ENCODE peak calls at places on chromosome 10, in nine cellular contexts. V is adipocyte; F is H7; R is PC-3; I is neuronal stem cell; B is CD8-positive, alpha-beta memory T cell; S is cardiac muscle cell; M is mucosa of descending colon; A is CD4-positive, alpha-beta memory T cell. X is an unnamed sample.
A peak's percentile ranks its signal among the peaks of the same experiment; 100 is the strongest.

GRCh38 chr10:19767876-19768275 is 48.4 kb upstream of the PLXDC2 start:
- DNase-seq in V (no peak), F (peak; percentile 38), R (no peak), I (no peak), B (no peak), S (no peak), M (no peak), A (no peak), X (no peak)

GRCh38 chr10:105075031-105075430 is 433.9 kb downstream of the SORCS3 start:
- DNase-seq in V (no peak), F (no peak), R (no peak), I (no peak), B (no peak), S (no peak), M (no peak), A (no peak), X (no peak)

GRCh38 chr10:116470071-116470470 is 42.4 kb downstream of the PNLIPRP3 start:
- DNase-seq in V (no peak), F (no peak), R (no peak), I (no peak), B (no peak), S (no peak), M (no peak), A (no peak), X (no peak)

GRCh38 chr10:108147346-108147745 is 982.8 kb upstream of the SORCS1 start:
- DNase-seq in V (no peak), F (no peak), R (no peak), I (no peak), B (no peak), S (no peak), M (no peak), A (no peak), X (no peak)

GRCh38 chr10:74300651-74301050 is 149.6 kb downstream of the ADK start:
- DNase-seq in V (no peak), F (no peak), R (no peak), I (no peak), B (no peak), S (no peak), M (no peak), A (no peak), X (no peak)

GRCh38 chr10:70830185-70830584 is 14.4 kb downstream of the SGPL1 start:
- DNase-seq in V (no peak), F (no peak), R (peak; percentile 100), I (no peak), B (no peak), S (no peak), M (no peak), A (no peak), X (no peak)

GRCh38 chr10:53298443-53298842 is 525.9 kb upstream of the MBL2 start:
- DNase-seq in V (no peak), F (no peak), R (peak; percentile 58), I (no peak), B (no peak), S (no peak), M (no peak), A (no peak), X (no peak)

GRCh38 chr10:79022565-79023488 is 45.9 kb upstream of the ZMIZ1 start:
- DNase-seq in V (no peak), F (peak; percentile 96), R (peak; percentile 63), I (no peak), B (no peak), S (peak; percentile 29), M (peak; percentile 43), A (no peak), X (peak; percentile 29)

GRCh38 chr10:32241946-32242345 is 105.0 kb downstream of the EPC1 start:
- DNase-seq in V (peak; percentile 13), F (no peak), R (no peak), I (no peak), B (no peak), S (no peak), M (no peak), A (no peak), X (no peak)

GRCh38 chr10:12638781-12639180 is 289.4 kb downstream of the CAMK1D start:
- DNase-seq in V (no peak), F (no peak), R (no peak), I (no peak), B (no peak), S (no peak), M (no peak), A (no peak), X (no peak)

GRCh38 chr10:43679509-43679908 is 30.8 kb upstream of the ZNF32 start:
- DNase-seq in V (no peak), F (no peak), R (no peak), I (no peak), B (no peak), S (no peak), M (peak; percentile 65), A (no peak), X (no peak)

GRCh38 chr10:24503627-24504320 is 219.9 kb downstream of the ARHGAP21 start:
- DNase-seq in V (peak; percentile 67), F (peak; percentile 79), R (peak; percentile 69), I (peak; percentile 37), B (no peak), S (peak; percentile 66), M (no peak), A (peak; percentile 18), X (peak; percentile 42)

GRCh38 chr10:121518321-121518720 is 79.9 kb downstream of the FGFR2 start:
- DNase-seq in V (no peak), F (no peak), R (no peak), I (no peak), B (no peak), S (no peak), M (no peak), A (no peak), X (no peak)

GRCh38 chr10:95279042-95279820 is 11.6 kb downstream of the PDLIM1 start:
- DNase-seq in V (peak; percentile 62), F (no peak), R (peak; percentile 70), I (no peak), B (no peak), S (no peak), M (no peak), A (no peak), X (no peak)

GRCh38 chr10:27147701-27148100 is 6.5 kb downstream of the YME1L1 start:
- DNase-seq in V (no peak), F (no peak), R (no peak), I (no peak), B (no peak), S (no peak), M (no peak), A (no peak), X (no peak)
- H3K36me3 ChIP-seq in V (peaks cover 55% of the 10 kb centered on the region), F (peaks cover 22% of the 10 kb centered on the region), R (peaks cover 30% of the 10 kb centered on the region), I (peaks cover 82% of the 10 kb centered on the region), B (peaks cover 22% of the 10 kb centered on the region), S (peaks cover 48% of the 10 kb centered on the region), M (peaks cover 7% of the 10 kb centered on the region), A (peaks cover 39% of the 10 kb centered on the region), X (peaks cover 39% of the 10 kb centered on the region)

DNA sequence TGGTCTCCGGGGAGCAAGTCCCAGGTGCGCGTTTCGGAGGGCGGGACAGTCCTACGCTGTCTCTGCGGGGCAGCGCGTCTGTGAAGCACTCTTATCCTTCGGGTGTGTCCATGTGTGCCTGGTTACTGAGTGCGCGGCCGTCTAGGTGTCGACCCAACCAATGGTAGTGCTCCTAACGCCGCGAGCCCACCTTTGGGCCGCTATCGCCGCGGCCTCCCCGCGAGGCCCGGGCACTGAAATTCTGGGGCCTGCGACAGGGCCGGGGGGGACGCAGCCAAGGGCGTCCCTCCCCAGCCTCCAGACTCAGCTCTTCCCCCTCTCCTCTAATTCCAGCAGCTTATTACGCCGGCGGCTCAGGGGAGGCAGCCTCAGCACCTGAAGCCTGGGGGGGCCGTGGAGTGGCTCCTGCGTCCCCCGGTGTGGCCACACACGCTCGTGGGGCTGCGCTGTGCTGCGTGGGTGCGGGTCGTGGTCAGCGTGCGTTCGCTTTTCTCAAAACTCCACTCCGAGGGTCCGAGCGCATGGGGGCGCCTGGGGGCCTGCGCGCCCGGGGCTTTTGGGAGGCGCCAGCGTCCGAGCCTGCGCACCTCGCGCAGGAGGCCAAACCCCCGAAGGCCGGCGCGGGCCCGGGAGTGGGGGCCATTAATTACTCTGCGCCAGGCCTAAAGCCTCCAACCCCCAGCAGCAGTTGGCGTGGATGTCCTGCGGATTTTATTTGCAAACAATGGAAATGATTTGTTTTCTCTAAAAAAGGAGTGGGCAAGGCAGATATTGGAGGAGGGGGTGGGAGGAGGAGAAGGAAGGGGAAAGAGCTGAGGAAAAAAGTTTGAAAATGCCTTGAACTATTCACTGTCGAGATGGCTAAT is 3.0 kb upstream of the ZNF503 start:
- DNase-seq in V (peak; percentile 22), F (peak; percentile 80), R (peak; percentile 85), I (peak; percentile 58), B (no peak), S (peak; percentile 69), M (peak; percentile 69), A (no peak), X (no peak)
- H3K4me3 ChIP-seq in V (peak overlapping the region; percentile 95), F (peak overlapping the region; percentile 56), R (peak overlapping the region; percentile 79), I (peak overlapping the region; percentile 83), B (no peak overlapping the region), S (peak overlapping the region; percentile 97), M (no peak overlapping the region), A (no peak overlapping the region), X (no peak overlapping the region)

DNA sequence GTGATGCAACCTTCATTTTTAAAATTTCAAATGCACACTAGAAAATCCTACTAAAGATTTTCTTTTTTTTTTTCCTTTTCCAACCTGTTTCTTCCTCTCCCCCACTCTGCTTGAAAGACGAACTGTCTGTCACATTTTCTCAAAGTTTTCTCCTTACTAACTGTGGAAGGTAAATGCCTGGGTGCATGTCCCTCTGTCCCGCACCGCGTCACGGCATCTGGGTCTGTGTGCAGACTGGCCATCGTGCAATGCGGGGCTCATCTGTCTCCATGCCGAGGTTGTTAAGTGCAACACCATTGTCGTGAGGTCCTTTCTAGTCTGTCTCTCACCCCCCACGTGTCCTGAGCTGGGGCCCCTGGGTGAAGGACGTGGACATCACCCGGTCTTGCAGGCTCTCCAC is 28.4 kb downstream of the PFKFB3 start:
- DNase-seq in V (no peak), F (peak; percentile 30), R (no peak), I (no peak), B (no peak), S (no peak), M (no peak), A (no peak), X (no peak)
- H3K36me3 ChIP-seq in V (peaks cover 97% of the 10 kb centered on the region), F (peaks cover 28% of the 10 kb centered on the region), R (no peaks in the 10 kb centered on the region), I (peaks cover 92% of the 10 kb centered on the region), B (peaks cover 10% of the 10 kb centered on the region), S (peaks cover 75% of the 10 kb centered on the region), M (peaks cover 3% of the 10 kb centered on the region), A (peaks cover 23% of the 10 kb centered on the region), X (peaks cover 23% of the 10 kb centered on the region)

GRCh38 chr10:124739996-124740373 is 4.2 kb downstream of the FAM53B start:
- DNase-seq in V (no peak), F (no peak), R (no peak), I (no peak), B (no peak), S (no peak), M (no peak), A (peak; percentile 35), X (peak; percentile 60)

GRCh38 chr10:124740374-124741280 is 3.6 kb downstream of the FAM53B start:
- DNase-seq in V (peak; percentile 45), F (no peak), R (peak; percentile 50), I (peak; percentile 46), B (no peak), S (no peak), M (peak; percentile 79), A (peak; percentile 75), X (peak; percentile 92)

GRCh38 chr10:124741922-124742417 is 2.2 kb downstream of the FAM53B start:
- DNase-seq in V (no peak), F (no peak), R (no peak), I (no peak), B (no peak), S (no peak), M (no peak), A (peak; percentile 35), X (peak; percentile 57)

GRCh38 chr10:124742418-124743187 is 1.6 kb downstream of the FAM53B start:
- DNase-seq in V (peak; percentile 56), F (peak; percentile 75), R (peak; percentile 38), I (no peak), B (no peak), S (peak; percentile 50), M (no peak), A (no peak), X (peak; percentile 70)

GRCh38 chr10:124741281-124741921 is 2.8 kb downstream of the FAM53B start:
- DNase-seq in V (peak; percentile 92), F (peak; percentile 91), R (peak; percentile 71), I (peak; percentile 79), B (peak; percentile 69), S (peak; percentile 91), M (peak; percentile 83), A (peak; percentile 77), X (peak; percentile 82)
- H3K4me3 ChIP-seq in V (peak overlapping the region; percentile 86), F (no peak overlapping the region), R (peak overlapping the region; percentile 92), I (no peak overlapping the region), B (peak overlapping the region; percentile 74), S (no peak overlapping the region), M (no peak overlapping the region), A (peak overlapping the region; percentile 79), X (peak overlapping the region; percentile 54)

X was measured in HAP-1.